ENCODE peak calls at places on chromosomes 2 and 18, in seven cellular contexts. One of them, this sample, is unnamed.

GRCh38 chr2:86048888-86049287 is 56.8 kb downstream of the POLR1A start:
- DNase-seq in D721Med: no peak
- DNase-seq in mucosa of descending colon: no peak
- DNase-seq in cardiac muscle cell: no peak
- DNase-seq in tibial nerve: no peak
- DNase-seq in tibial artery: no peak
- DNase-seq in nephron progenitor cell: no peak
- DNase-seq in this sample: no peak

GRCh38 chr18:6261938-6262337 is 152.8 kb downstream of the L3MBTL4 start:
- DNase-seq in D721Med: no peak
- DNase-seq in mucosa of descending colon: no peak
- DNase-seq in cardiac muscle cell: no peak
- DNase-seq in tibial nerve: no peak
- DNase-seq in tibial artery: no peak
- DNase-seq in nephron progenitor cell: no peak
- DNase-seq in this sample: no peak

GRCh38 chr18:3511980-3512379 is 62.0 kb downstream of the TGIF1 start:
- DNase-seq in D721Med: no peak
- DNase-seq in mucosa of descending colon: no peak
- DNase-seq in cardiac muscle cell: peak
- DNase-seq in tibial nerve: no peak
- DNase-seq in tibial artery: no peak
- DNase-seq in nephron progenitor cell: no peak
- DNase-seq in this sample: no peak

GRCh38 chr2:74573747-74574562 is 19.4 kb downstream of the DOK1 start:
- DNase-seq in D721Med: no peak
- DNase-seq in mucosa of descending colon: no peak
- DNase-seq in cardiac muscle cell: peak
- DNase-seq in tibial nerve: no peak
- DNase-seq in tibial artery: no peak
- DNase-seq in nephron progenitor cell: no peak
- DNase-seq in this sample: no peak

GRCh38 chr18:68448736-68449135 is 266.2 kb downstream of the TMX3 start:
- DNase-seq in D721Med: no peak
- DNase-seq in mucosa of descending colon: no peak
- DNase-seq in cardiac muscle cell: peak
- DNase-seq in tibial nerve: no peak
- DNase-seq in tibial artery: no peak
- DNase-seq in nephron progenitor cell: no peak
- DNase-seq in this sample: no peak

GRCh38 chr2:28209312-28209711 is 183.3 kb upstream of the FOSL2 start:
- DNase-seq in D721Med: no peak
- DNase-seq in mucosa of descending colon: no peak
- DNase-seq in cardiac muscle cell: no peak
- DNase-seq in tibial nerve: no peak
- DNase-seq in tibial artery: no peak
- DNase-seq in nephron progenitor cell: no peak
- DNase-seq in this sample: no peak

GRCh38 chr2:194730266-194730665 is 926.8 kb upstream of the SLC39A10 start:
- DNase-seq in D721Med: no peak
- DNase-seq in mucosa of descending colon: no peak
- DNase-seq in cardiac muscle cell: no peak
- DNase-seq in tibial nerve: no peak
- DNase-seq in tibial artery: no peak
- DNase-seq in nephron progenitor cell: no peak
- DNase-seq in this sample: no peak

GRCh38 chr18:74488354-74488753 is 7.8 kb upstream of the CNDP2 start:
- DNase-seq in D721Med: no peak
- DNase-seq in mucosa of descending colon: no peak
- DNase-seq in cardiac muscle cell: no peak
- DNase-seq in tibial nerve: no peak
- DNase-seq in tibial artery: no peak
- DNase-seq in nephron progenitor cell: no peak
- DNase-seq in this sample: no peak

GRCh38 chr18:5286525-5286924 is 9.0 kb downstream of the ZBTB14 start:
- DNase-seq in D721Med: no peak
- DNase-seq in mucosa of descending colon: no peak
- DNase-seq in cardiac muscle cell: no peak
- DNase-seq in tibial nerve: no peak
- DNase-seq in tibial artery: no peak
- DNase-seq in nephron progenitor cell: no peak
- DNase-seq in this sample: no peak

GRCh38 chr2:177625744-177626655 is 233.4 kb downstream of the AGPS start:
- DNase-seq in D721Med: no peak
- DNase-seq in mucosa of descending colon: no peak
- DNase-seq in cardiac muscle cell: no peak
- DNase-seq in tibial nerve: no peak
- DNase-seq in tibial artery: no peak
- DNase-seq in nephron progenitor cell: no peak
- DNase-seq in this sample: no peak

GRCh38 chr18:8279348-8279747 is 329.9 kb upstream of the RAB12 start:
- DNase-seq in D721Med: no peak
- DNase-seq in mucosa of descending colon: no peak
- DNase-seq in cardiac muscle cell: no peak
- DNase-seq in tibial nerve: no peak
- DNase-seq in tibial artery: no peak
- DNase-seq in nephron progenitor cell: no peak
- DNase-seq in this sample: no peak

GRCh38 chr2:221571108-221571390 is 1.1 kb downstream of the EPHA4 start:
- DNase-seq in D721Med: no peak
- DNase-seq in mucosa of descending colon: no peak
- DNase-seq in cardiac muscle cell: peak
- DNase-seq in tibial nerve: no peak
- DNase-seq in tibial artery: no peak
- DNase-seq in nephron progenitor cell: peak
- DNase-seq in this sample: no peak

GRCh38 chr2:216911886-216912285 is 52.0 kb upstream of the TNP1 start:
- DNase-seq in D721Med: no peak
- DNase-seq in mucosa of descending colon: no peak
- DNase-seq in cardiac muscle cell: no peak
- DNase-seq in tibial nerve: no peak
- DNase-seq in tibial artery: no peak
- DNase-seq in nephron progenitor cell: no peak
- DNase-seq in this sample: no peak

GRCh38 chr2:202815548-202816420 is 55.8 kb downstream of the ICA1L start:
- DNase-seq in D721Med: no peak
- DNase-seq in mucosa of descending colon: no peak
- DNase-seq in cardiac muscle cell: peak
- DNase-seq in tibial nerve: peak
- DNase-seq in tibial artery: no peak
- DNase-seq in nephron progenitor cell: no peak
- DNase-seq in this sample: no peak

GRCh38 chr2:216139884-216140283 is 30.7 kb downstream of the XRCC5 start:
- DNase-seq in D721Med: no peak
- DNase-seq in mucosa of descending colon: no peak
- DNase-seq in cardiac muscle cell: no peak
- DNase-seq in tibial nerve: no peak
- DNase-seq in tibial artery: no peak
- DNase-seq in nephron progenitor cell: peak
- DNase-seq in this sample: no peak

GRCh38 chr2:105635564-105635963 is 109.1 kb upstream of the NCK2 start:
- DNase-seq in D721Med: no peak
- DNase-seq in mucosa of descending colon: no peak
- DNase-seq in cardiac muscle cell: no peak
- DNase-seq in tibial nerve: no peak
- DNase-seq in tibial artery: no peak
- DNase-seq in nephron progenitor cell: no peak
- DNase-seq in this sample: no peak

GRCh38 chr2:225002039-225002655 is 40.1 kb downstream of the DOCK10 start:
- DNase-seq in D721Med: no peak
- DNase-seq in mucosa of descending colon: no peak
- DNase-seq in cardiac muscle cell: peak
- DNase-seq in tibial nerve: peak
- DNase-seq in tibial artery: no peak
- DNase-seq in nephron progenitor cell: peak
- DNase-seq in this sample: peak

GRCh38 chr2:201144101-201145051 is 28.4 kb downstream of the CFLAR start:
- DNase-seq in D721Med: no peak
- DNase-seq in mucosa of descending colon: no peak
- DNase-seq in cardiac muscle cell: no peak
- DNase-seq in tibial nerve: no peak
- DNase-seq in tibial artery: no peak
- DNase-seq in nephron progenitor cell: no peak
- DNase-seq in this sample: no peak

GRCh38 chr2:20104900-20105545 is 53.6 kb upstream of the LAPTM4A start:
- DNase-seq in D721Med: no peak
- DNase-seq in mucosa of descending colon: no peak
- DNase-seq in cardiac muscle cell: no peak
- DNase-seq in tibial nerve: no peak
- DNase-seq in tibial artery: no peak
- DNase-seq in nephron progenitor cell: no peak
- DNase-seq in this sample: no peak

GRCh38 chr18:28147674-28148171 is 29.2 kb downstream of the CDH2 start:
- DNase-seq in D721Med: no peak
- DNase-seq in mucosa of descending colon: no peak
- DNase-seq in cardiac muscle cell: peak
- DNase-seq in tibial nerve: no peak
- DNase-seq in tibial artery: no peak
- DNase-seq in nephron progenitor cell: no peak
- DNase-seq in this sample: no peak

GRCh38 chr2:95366514-95366913 is 36.0 kb upstream of the FAHD2A start:
- DNase-seq in D721Med: no peak
- DNase-seq in mucosa of descending colon: no peak
- DNase-seq in cardiac muscle cell: no peak
- DNase-seq in tibial nerve: no peak
- DNase-seq in tibial artery: no peak
- DNase-seq in nephron progenitor cell: no peak
- DNase-seq in this sample: no peak

GRCh38 chr2:142222715-142223114 is 91.9 kb upstream of the LRP1B start:
- DNase-seq in D721Med: no peak
- DNase-seq in mucosa of descending colon: no peak
- DNase-seq in cardiac muscle cell: no peak
- DNase-seq in tibial nerve: no peak
- DNase-seq in tibial artery: no peak
- DNase-seq in nephron progenitor cell: no peak
- DNase-seq in this sample: no peak

GRCh38 chr2:53991948-53992347 is 21.2 kb upstream of the PSME4 start:
- DNase-seq in D721Med: no peak
- DNase-seq in mucosa of descending colon: no peak
- DNase-seq in cardiac muscle cell: no peak
- DNase-seq in tibial nerve: no peak
- DNase-seq in tibial artery: no peak
- DNase-seq in nephron progenitor cell: no peak
- DNase-seq in this sample: no peak

GRCh38 chr2:237128026-237128703 is 42.5 kb downstream of the COPS8 start:
- DNase-seq in D721Med: no peak
- DNase-seq in mucosa of descending colon: peak
- DNase-seq in cardiac muscle cell: peak
- DNase-seq in tibial nerve: peak
- DNase-seq in tibial artery: peak
- DNase-seq in nephron progenitor cell: peak
- DNase-seq in this sample: peak

DNA sequence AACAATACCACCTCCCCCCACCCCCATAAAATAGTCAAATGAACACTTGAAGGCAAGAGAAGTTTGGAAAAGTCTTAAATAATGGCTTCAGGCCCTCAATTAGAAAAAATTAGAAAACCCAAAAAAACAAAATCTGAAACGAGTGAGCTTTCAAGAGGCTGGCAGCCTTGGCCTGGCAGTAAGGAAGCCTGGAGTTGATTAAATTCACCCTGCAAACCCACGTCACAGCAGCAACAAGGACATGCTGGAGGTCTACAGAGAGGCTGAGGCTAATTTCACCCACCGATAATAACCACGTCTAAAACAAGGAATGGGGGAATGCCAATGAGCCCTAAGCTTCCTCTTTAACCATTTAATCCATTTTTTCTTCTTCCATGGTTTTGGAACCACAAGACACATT is 122.7 kb upstream of the SMAD7 start:
- DNase-seq in D721Med: no peak
- DNase-seq in mucosa of descending colon: no peak
- DNase-seq in cardiac muscle cell: no peak
- DNase-seq in tibial nerve: no peak
- DNase-seq in tibial artery: no peak
- DNase-seq in nephron progenitor cell: no peak
- DNase-seq in this sample: no peak
- TF ChIP-seq CTCF in D721Med: no peak
- TF ChIP-seq CTCF in mucosa of descending colon: no peak
- TF ChIP-seq CTCF in cardiac muscle cell: no peak
- TF ChIP-seq CTCF in tibial nerve: no peak
- TF ChIP-seq CTCF in tibial artery: no peak
- TF ChIP-seq CTCF in nephron progenitor cell: no peak
- TF ChIP-seq CTCF in this sample: no peak

DNA sequence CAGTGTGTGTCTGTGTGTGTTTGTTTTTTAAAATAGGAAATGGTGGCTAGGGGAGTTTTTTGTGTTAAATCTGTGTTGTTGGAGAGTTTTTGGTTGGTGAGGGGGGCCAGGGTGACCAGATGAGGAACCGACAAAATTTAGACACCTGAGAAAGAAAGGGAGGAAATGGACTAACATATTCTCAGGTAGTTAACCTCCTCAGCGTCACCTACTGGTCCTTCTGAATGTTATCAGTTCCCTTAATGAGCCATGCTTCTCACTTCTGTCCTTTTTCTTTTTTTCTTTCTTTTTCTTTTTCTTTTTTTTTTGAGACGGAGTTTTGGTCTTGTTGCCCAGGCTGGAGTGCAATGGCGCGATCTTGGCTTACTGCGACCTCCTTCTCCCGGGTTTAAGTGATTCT is 107.0 kb downstream of the FMNL2 start:
- DNase-seq in D721Med: no peak
- DNase-seq in mucosa of descending colon: no peak
- DNase-seq in cardiac muscle cell: no peak
- DNase-seq in tibial nerve: no peak
- DNase-seq in tibial artery: no peak
- DNase-seq in nephron progenitor cell: no peak
- DNase-seq in this sample: no peak
- TF ChIP-seq CTCF in D721Med: no peak
- TF ChIP-seq CTCF in mucosa of descending colon: no peak
- TF ChIP-seq CTCF in cardiac muscle cell: no peak
- TF ChIP-seq CTCF in tibial nerve: no peak
- TF ChIP-seq CTCF in tibial artery: no peak
- TF ChIP-seq CTCF in nephron progenitor cell: no peak
- TF ChIP-seq CTCF in this sample: peak

GRCh38 chr2:178704876-178705275 is 102.3 kb downstream of the TTN start:
- DNase-seq in D721Med: no peak
- DNase-seq in mucosa of descending colon: no peak
- DNase-seq in cardiac muscle cell: no peak
- DNase-seq in tibial nerve: no peak
- DNase-seq in tibial artery: no peak
- DNase-seq in nephron progenitor cell: no peak
- DNase-seq in this sample: no peak

GRCh38 chr2:178700922-178701342 is 106.3 kb downstream of the TTN start:
- DNase-seq in D721Med: peak
- DNase-seq in mucosa of descending colon: no peak
- DNase-seq in cardiac muscle cell: peak
- DNase-seq in tibial nerve: no peak
- DNase-seq in tibial artery: no peak
- DNase-seq in nephron progenitor cell: no peak
- DNase-seq in this sample: peak
- TF ChIP-seq CTCF in D721Med: peak
- TF ChIP-seq CTCF in mucosa of descending colon: peak
- TF ChIP-seq CTCF in cardiac muscle cell: peak
- TF ChIP-seq CTCF in tibial nerve: peak
- TF ChIP-seq CTCF in tibial artery: peak
- TF ChIP-seq CTCF in nephron progenitor cell: peak
- TF ChIP-seq CTCF in this sample: peak

DNA sequence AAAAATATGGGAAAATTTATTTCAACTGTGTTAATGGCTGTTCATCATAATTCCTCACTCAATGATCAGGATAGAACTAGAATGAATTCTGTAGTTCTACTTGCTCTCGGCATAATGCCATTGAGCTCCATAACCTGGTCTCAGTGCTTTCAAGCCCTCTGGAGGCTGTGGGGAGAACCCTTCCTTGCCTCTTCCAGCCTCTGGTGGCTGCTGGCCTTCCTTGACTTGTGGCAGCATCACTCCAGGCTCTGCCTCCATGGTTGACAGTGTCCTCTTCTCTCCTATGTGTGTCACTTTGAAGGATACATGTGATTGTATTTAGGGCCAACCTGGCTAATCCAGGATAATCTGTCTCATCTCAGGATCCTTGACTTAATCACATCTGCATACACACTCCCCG is 26.9 kb upstream of the CABYR start:
- DNase-seq in D721Med: peak
- DNase-seq in mucosa of descending colon: no peak
- DNase-seq in cardiac muscle cell: no peak
- DNase-seq in tibial nerve: no peak
- DNase-seq in tibial artery: no peak
- DNase-seq in nephron progenitor cell: no peak
- DNase-seq in this sample: no peak
- TF ChIP-seq CTCF in D721Med: no peak
- TF ChIP-seq CTCF in mucosa of descending colon: no peak
- TF ChIP-seq CTCF in cardiac muscle cell: no peak
- TF ChIP-seq CTCF in tibial nerve: no peak
- TF ChIP-seq CTCF in tibial artery: no peak
- TF ChIP-seq CTCF in nephron progenitor cell: no peak
- TF ChIP-seq CTCF in this sample: no peak